ENCODE peak calls at places on chromosomes 7 and 10, in eight cellular contexts. L is Caco-2, M is fibroblast of lung, E is MM.1S, H is esophagus squamous epithelium, O is IMR-90, W is colonic mucosa, A is AG04450. V is an unnamed sample. For H3K9me3, the result is how much of the 10 kb centered on the place peaks cover.

GRCh38 chr10:72016608-72017310 is 52.6 kb downstream of the CHST3 start:
- DNase-seq in M (no peak), W (no peak), E (no peak), A (no peak), L (no peak), H (no peak), O (no peak), V (no peak)

GRCh38 chr7:139650429-139651100 is 127.1 kb downstream of the CLEC2L start:
- DNase-seq in L (no peak), O (no peak), W (no peak), M (no peak), A (no peak), E (no peak), H (no peak), V (no peak)

GRCh38 chr10:29253096-29254029 is 35.5 kb upstream of the LYZL1 start:
- DNase-seq in M (no peak), L (no peak), H (no peak), W (no peak), A (no peak), E (no peak), O (no peak), V (no peak)

GRCh38 chr7:81600608-81601007 is 169.2 kb downstream of the HGF start:
- DNase-seq in L (no peak), M (peak), E (no peak), A (no peak), W (no peak), H (no peak), O (peak), V (no peak)

GRCh38 chr7:14748461-14748860 is 154.1 kb downstream of the DGKB start:
- DNase-seq in H (no peak), W (no peak), E (no peak), M (peak), L (no peak), A (peak), O (peak), V (no peak)

GRCh38 chr10:92126100-92126650 is 164.7 kb downstream of the CPEB3 start:
- DNase-seq in M (no peak), O (peak), L (no peak), W (no peak), E (no peak), A (no peak), H (no peak), V (no peak)

GRCh38 chr7:47600199-47601118 is 18.5 kb upstream of the TNS3 start:
- DNase-seq in E (peak), A (no peak), L (no peak), O (peak), M (peak), W (no peak), H (no peak), V (no peak)

GRCh38 chr7:83410989-83411591 is 237.8 kb downstream of the SEMA3E start:
- DNase-seq in H (no peak), A (peak), O (peak), E (peak), W (no peak), M (peak), L (peak), V (peak)

GRCh38 chr7:48101880-48102448 is 12.9 kb downstream of the UPP1 start:
- DNase-seq in O (no peak), A (no peak), L (no peak), M (no peak), H (no peak), E (no peak), W (no peak), V (peak)

GRCh38 chr10:70379581-70380176 is 2.7 kb downstream of the LRRC20 start:
- DNase-seq in M (peak), H (no peak), W (no peak), A (no peak), L (no peak), E (peak), O (no peak), V (no peak)

GRCh38 chr7:128830231-128831177 is at the start of gene FLNC:
- DNase-seq in E (no peak), O (peak), W (no peak), H (no peak), A (no peak), M (peak), L (peak), V (no peak)

GRCh38 chr7:80216996-80217842 is 82.6 kb downstream of the GNAI1 start:
- DNase-seq in A (no peak), O (no peak), L (no peak), W (no peak), M (no peak), H (no peak), E (no peak), V (no peak)

GRCh38 chr7:18580945-18581344 is 85.4 kb downstream of the HDAC9 start:
- DNase-seq in M (no peak), O (no peak), L (no peak), A (no peak), H (no peak), W (no peak), E (no peak), V (no peak)

GRCh38 chr10:124161212-124162000 is 68.0 kb upstream of the CHST15 start:
- DNase-seq in E (no peak), A (no peak), O (no peak), M (no peak), W (no peak), L (no peak), H (no peak), V (no peak)

GRCh38 chr7:110157631-110158362 is 933.1 kb upstream of the LRRN3 start:
- DNase-seq in A (no peak), O (peak), M (peak), W (no peak), L (no peak), E (no peak), H (no peak), V (no peak)

GRCh38 chr7:134031835-134032617 is 95.1 kb upstream of the LRGUK start:
- DNase-seq in L (no peak), M (no peak), W (no peak), E (no peak), H (no peak), A (no peak), O (peak), V (no peak)

GRCh38 chr7:79774150-79774549 is 320.7 kb upstream of the MAGI2 start:
- DNase-seq in A (no peak), O (peak), E (no peak), L (no peak), W (no peak), M (no peak), H (no peak), V (no peak)

GRCh38 chr10:100890696-100891271 is 22.0 kb upstream of the SLF2 start:
- DNase-seq in M (peak), H (no peak), L (no peak), O (peak), A (peak), W (no peak), E (no peak), V (no peak)

GRCh38 chr7:100485514-100485913 is 1.8 kb downstream of the NYAP1 start:
- DNase-seq in L (no peak), H (no peak), A (no peak), M (no peak), W (no peak), E (no peak), O (no peak), V (no peak)

GRCh38 chr7:35504365-35504764 is 190.6 kb downstream of the HERPUD2 start:
- DNase-seq in L (no peak), O (no peak), E (no peak), M (no peak), A (no peak), H (no peak), W (no peak), V (no peak)

GRCh38 chr10:88991161-88991899 is 732 bp downstream of the FAS start:
- DNase-seq in E (peak), H (no peak), A (no peak), M (peak), W (peak), L (peak), O (peak), V (peak)

GRCh38 chr10:74903491-74903890 is 77.1 kb downstream of the KAT6B start:
- DNase-seq in O (no peak), W (no peak), H (no peak), L (no peak), A (no peak), E (no peak), M (no peak), V (no peak)

GRCh38 chr10:74901240-74901827 is 74.9 kb downstream of the KAT6B start:
- DNase-seq in H (no peak), A (no peak), L (no peak), W (no peak), O (no peak), M (no peak), E (no peak), V (no peak)

GRCh38 chr10:74898201-74898976 is 72.0 kb downstream of the KAT6B start:
- DNase-seq in O (peak), W (no peak), M (no peak), H (no peak), L (no peak), E (peak), A (no peak), V (no peak)

GRCh38 chr10:74901867-74902439 is 75.6 kb downstream of the KAT6B start:
- DNase-seq in M (no peak), A (no peak), O (no peak), E (no peak), W (no peak), H (no peak), L (no peak), V (no peak)

DNA sequence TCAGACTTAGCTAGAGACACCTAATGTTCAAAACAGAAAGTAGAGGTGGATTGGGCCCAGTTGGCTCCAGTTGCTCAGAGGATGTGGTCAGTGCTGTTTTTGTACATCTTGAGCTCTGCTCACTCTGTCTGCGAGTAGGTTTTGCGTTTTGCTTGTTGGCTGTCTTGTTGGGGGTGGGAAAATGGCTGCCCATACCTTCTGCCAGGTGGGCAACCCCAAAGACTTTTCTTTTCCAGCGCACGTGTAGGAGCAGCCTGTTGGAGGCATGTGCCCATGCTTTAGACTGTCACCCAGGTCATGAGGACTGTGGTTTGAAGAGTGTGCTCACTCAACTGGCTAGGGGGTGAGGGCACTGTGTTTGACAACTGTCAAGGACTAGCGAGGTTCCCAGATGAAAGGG is 73.9 kb downstream of the KAT6B start:
- DNase-seq in E (peak), L (no peak), M (no peak), W (no peak), H (no peak), A (no peak), O (no peak), V (no peak)
- H3K9me3 ChIP-seq in E (under half), L (under half), M (under half), W (under half), H (under half), A (under half), O (under half), V (under half)

DNA sequence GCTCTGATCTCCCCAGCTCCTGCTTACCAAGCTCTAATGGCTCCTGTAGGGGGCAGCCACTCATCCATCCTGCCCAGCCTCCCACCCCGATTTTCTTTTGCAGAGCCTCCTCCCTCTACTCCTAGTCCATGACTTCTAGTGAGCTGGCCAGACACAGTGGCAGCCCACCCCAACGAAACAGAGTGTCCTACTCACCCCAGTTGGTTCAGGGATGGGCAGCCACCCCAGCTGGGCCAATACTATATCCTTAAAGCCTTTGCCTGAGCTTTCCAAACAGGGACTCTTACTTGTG is 77.1 kb downstream of the GRID1 start:
- DNase-seq in M (no peak), O (no peak), E (no peak), A (no peak), W (peak), L (no peak), H (no peak), V (peak)
- TF ChIP-seq CTCF in M (no peak), O (no peak), E (no peak), A (no peak), W (no peak), L (no peak), H (no peak), V (peak)

GRCh38 chr7:57653262-57653830 is 203.4 kb downstream of the ZNF716 start:
- DNase-seq in H (no peak), L (no peak), W (no peak), E (no peak), M (no peak), A (no peak), O (no peak), V (no peak)

GRCh38 chr7:57646901-57647246 is 196.9 kb downstream of the ZNF716 start:
- DNase-seq in M (no peak), L (no peak), H (no peak), A (no peak), E (no peak), W (no peak), O (no peak), V (no peak)

GRCh38 chr7:57646219-57646900 is 196.4 kb downstream of the ZNF716 start:
- DNase-seq in L (no peak), H (no peak), O (no peak), A (no peak), E (no peak), W (no peak), M (no peak), V (no peak)

DNA sequence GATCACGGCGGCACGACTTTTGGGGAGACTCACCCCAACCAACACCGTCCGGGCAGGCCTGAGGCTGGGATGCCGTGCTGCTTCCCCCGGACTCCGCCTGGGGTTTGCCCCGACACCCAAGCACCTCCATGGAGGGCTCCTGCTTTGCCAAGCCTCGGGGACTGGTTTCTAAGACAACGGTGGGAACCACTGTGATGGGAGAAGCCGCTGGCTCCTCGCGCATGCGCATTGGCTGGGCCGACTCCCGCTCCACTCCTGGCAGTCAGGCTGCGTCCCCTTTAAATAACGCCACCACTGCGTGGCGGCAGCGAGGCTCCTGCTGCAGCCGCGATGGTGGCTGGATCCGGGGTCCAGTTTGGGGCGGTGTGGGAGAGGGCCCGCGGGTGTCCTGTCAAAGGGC is 201.0 kb downstream of the ZNF716 start:
- DNase-seq in O (no peak), E (no peak), W (no peak), M (no peak), A (no peak), L (no peak), H (no peak), V (no peak)
- H3K9me3 ChIP-seq in O (half or more), E (under half), W (under half), M (under half), A (half or more), L (under half), H (under half), V (under half)

GRCh38 chr7:5283421-5284303 is 919 bp downstream of the SLC29A4 start:
- DNase-seq in M (no peak), L (no peak), E (no peak), H (no peak), O (no peak), W (peak), A (no peak), V (no peak)

GRCh38 chr7:5286933-5287332 is 4.2 kb downstream of the SLC29A4 start:
- DNase-seq in O (no peak), H (no peak), L (no peak), W (no peak), M (no peak), A (no peak), E (no peak), V (no peak)

GRCh38 chr7:5282464-5283316 is at the start of gene SLC29A4:
- DNase-seq in M (peak), O (no peak), W (peak), A (no peak), L (peak), H (no peak), E (no peak), V (peak)

GRCh38 chr7:5287802-5288201 is 5.1 kb downstream of the SLC29A4 start:
- DNase-seq in H (no peak), M (no peak), W (no peak), E (no peak), L (no peak), O (no peak), A (no peak), V (no peak)

DNA sequence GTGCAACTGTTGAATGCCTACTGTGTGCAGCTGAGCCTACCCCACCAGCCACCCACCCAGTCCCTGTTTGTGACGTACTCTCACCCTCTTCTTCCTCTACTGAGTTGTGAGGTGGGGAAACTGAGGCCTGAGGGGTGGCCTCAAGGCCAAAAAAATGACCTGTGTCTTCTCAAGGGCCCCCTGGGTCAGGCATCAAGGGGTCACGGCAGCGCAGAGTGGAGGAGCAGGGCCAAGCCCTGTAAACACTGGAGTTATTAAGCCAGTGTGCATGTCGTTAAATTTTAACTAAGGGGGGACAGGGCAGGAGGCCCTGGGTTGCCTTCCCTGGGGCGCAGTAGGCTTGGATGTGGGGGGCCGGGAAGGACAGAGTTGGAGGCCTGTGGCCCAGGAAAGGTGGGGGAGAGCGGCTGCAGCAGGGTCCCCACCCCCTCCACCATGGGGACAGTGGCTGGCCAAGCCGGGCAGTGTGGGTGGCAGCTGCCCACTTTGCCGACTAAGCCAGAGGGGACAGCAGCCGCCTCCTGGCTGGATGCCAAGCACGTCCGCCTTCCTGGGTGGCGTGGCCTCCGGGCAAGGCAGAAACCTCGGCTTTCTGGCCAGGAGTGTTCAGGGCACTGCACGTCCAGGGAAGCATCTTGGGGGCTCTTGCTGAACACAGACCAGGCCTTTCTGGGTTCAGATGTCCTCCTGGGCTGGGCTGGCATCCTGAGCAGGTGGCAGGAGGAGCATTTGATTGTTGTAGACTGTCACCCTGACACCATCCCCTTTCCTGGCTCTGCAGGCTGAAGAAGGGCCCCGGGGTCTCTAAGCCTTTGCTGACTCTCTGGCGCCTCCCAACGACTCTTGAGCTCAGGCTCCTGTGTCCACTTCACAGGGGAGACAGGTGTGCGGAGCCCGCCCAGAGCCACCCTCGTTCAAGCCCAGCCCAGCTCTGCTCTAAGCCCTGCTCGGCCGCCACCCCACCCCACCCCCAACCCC is 1.9 kb downstream of the SLC29A4 start:
- DNase-seq in E (peak), L (peak), H (no peak), O (no peak), M (peak), W (peak), A (no peak), V (peak)
- TF ChIP-seq CTCF in E (peak), L (peak), H (no peak), O (peak), M (peak), W (no peak), A (peak), V (peak)

GRCh38 chr10:99234067-99234738 is 1.4 kb downstream of the HPSE2 start:
- DNase-seq in L (no peak), A (no peak), M (peak), O (peak), W (peak), E (peak), H (no peak), V (peak)

GRCh38 chr10:99236627-99237309 is 1.1 kb upstream of the HPSE2 start:
- DNase-seq in W (no peak), L (no peak), M (no peak), O (no peak), H (no peak), E (no peak), A (no peak), V (no peak)

GRCh38 chr10:99234739-99235468 is 748 bp downstream of the HPSE2 start:
- DNase-seq in H (no peak), M (peak), E (peak), O (peak), A (no peak), L (no peak), W (no peak), V (no peak)

GRCh38 chr10:99235872-99236626 is 397 bp upstream of the HPSE2 start:
- DNase-seq in M (peak), L (no peak), O (no peak), H (no peak), E (no peak), A (no peak), W (peak), V (no peak)

DNA sequence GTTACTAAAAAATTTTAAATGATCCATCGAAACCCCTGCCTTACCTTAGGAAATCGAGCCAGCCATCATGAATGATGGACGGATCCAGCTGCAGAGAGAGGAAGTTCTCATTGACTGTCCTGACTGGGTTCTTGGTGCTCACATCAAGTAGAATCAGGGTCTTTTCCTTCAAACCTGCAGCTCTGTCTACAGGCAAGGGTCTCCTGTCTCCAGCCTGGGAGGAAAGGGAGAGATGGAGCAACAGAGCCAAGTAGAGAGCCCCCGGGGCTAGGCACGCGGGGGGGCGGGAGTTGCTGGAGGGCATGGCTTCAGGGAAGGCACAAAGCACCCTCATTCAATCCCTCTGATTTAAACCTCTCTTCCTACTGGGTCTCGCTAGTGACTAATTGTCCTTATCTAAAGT is at the start of gene HPSE2:
- DNase-seq in W (no peak), E (no peak), M (no peak), O (no peak), H (no peak), L (no peak), A (no peak), V (no peak)
- H3K9me3 ChIP-seq in W (under half), E (under half), M (under half), O (under half), H (under half), L (under half), A (under half), V (under half)

V was measured in WERI-Rb-1.